ENCODE peak calls at places on chromosomes 12 and 14, in four cellular contexts. Y is thyroid gland, S is left ventricle myocardium inferior, Z is RWPE2. K is an unnamed sample.

GRCh38 chr14:21476526-21476924 is 234 bp downstream of the RAB2B start:
- DNase-seq in Y (peak), S (peak), Z (peak), K (peak)

GRCh38 chr12:77751939-77752338 is 78.8 kb upstream of the NAV3 start:
- DNase-seq in Y (no peak), S (no peak), Z (no peak), K (no peak)

GRCh38 chr14:100106661-100107112 is 41.5 kb downstream of the EVL start:
- DNase-seq in Y (no peak), S (no peak), Z (peak), K (no peak)

GRCh38 chr12:66848967-66849366 is 170.1 kb upstream of the GRIP1 start:
- DNase-seq in Y (no peak), S (no peak), Z (no peak), K (no peak)

GRCh38 chr14:58455593-58456265 is 28.2 kb downstream of the KIAA0586 start:
- DNase-seq in Y (no peak), S (no peak), Z (no peak), K (peak)

GRCh38 chr12:132466241-132467188 is 23.4 kb upstream of the FBRSL1 start:
- DNase-seq in Y (peak), S (no peak), Z (no peak), K (no peak)

GRCh38 chr12:100858658-100859057 is 64.1 kb downstream of the ANO4 start:
- DNase-seq in Y (no peak), S (no peak), Z (no peak), K (no peak)

GRCh38 chr12:104011265-104011664 is 38.7 kb downstream of the GLT8D2 start:
- DNase-seq in Y (no peak), S (no peak), Z (peak), K (peak)

GRCh38 chr14:78157855-78158436 is 12.2 kb upstream of the NRXN3 start:
- DNase-seq in Y (peak), S (no peak), Z (no peak), K (peak)

GRCh38 chr12:2667716-2668440 is 126.9 kb upstream of the FKBP4 start:
- DNase-seq in Y (no peak), S (no peak), Z (no peak), K (no peak)

GRCh38 chr12:45637706-45638105 is 91.8 kb upstream of the ARID2 start:
- DNase-seq in Y (no peak), S (no peak), Z (no peak), K (no peak)

GRCh38 chr12:130850418-130851021 is 11.5 kb upstream of the STX2 start:
- DNase-seq in Y (no peak), S (no peak), Z (no peak), K (no peak)

GRCh38 chr14:88910386-88910785 is 85.9 kb downstream of the TTC8 start:
- DNase-seq in Y (no peak), S (no peak), Z (no peak), K (no peak)

GRCh38 chr12:79897617-79898016 is 37.3 kb downstream of the PPP1R12A start:
- DNase-seq in Y (no peak), S (no peak), Z (no peak), K (peak)

GRCh38 chr12:51820721-51821422 is 27.6 kb downstream of the FIGNL2 start:
- DNase-seq in Y (peak), S (peak), Z (no peak), K (peak)

GRCh38 chr12:59040651-59041050 is 120.3 kb upstream of the LRIG3 start:
- DNase-seq in Y (no peak), S (no peak), Z (no peak), K (peak)

GRCh38 chr14:72883963-72884362 is 9.9 kb downstream of the DPF3 start:
- DNase-seq in Y (peak), S (no peak), Z (no peak), K (no peak)

GRCh38 chr12:107330901-107331431 is 237.6 kb upstream of the CRY1 start:
- DNase-seq in Y (no peak), S (no peak), Z (no peak), K (no peak)

GRCh38 chr12:116441292-116441691 is 117.9 kb upstream of the MAP1LC3B2 start:
- DNase-seq in Y (peak), S (no peak), Z (no peak), K (no peak)

GRCh38 chr12:45130881-45131281 is 80.0 kb upstream of the DBX2 start:
- DNase-seq in Y (peak), S (no peak), Z (no peak), K (peak)

GRCh38 chr12:89453579-89453978 is 71.0 kb downstream of the GALNT4 start:
- DNase-seq in Y (no peak), S (no peak), Z (no peak), K (no peak)

GRCh38 chr14:60094306-60094897 is 2.7 kb downstream of the PCNX4 start:
- DNase-seq in Y (no peak), S (no peak), Z (no peak), K (peak)

DNA sequence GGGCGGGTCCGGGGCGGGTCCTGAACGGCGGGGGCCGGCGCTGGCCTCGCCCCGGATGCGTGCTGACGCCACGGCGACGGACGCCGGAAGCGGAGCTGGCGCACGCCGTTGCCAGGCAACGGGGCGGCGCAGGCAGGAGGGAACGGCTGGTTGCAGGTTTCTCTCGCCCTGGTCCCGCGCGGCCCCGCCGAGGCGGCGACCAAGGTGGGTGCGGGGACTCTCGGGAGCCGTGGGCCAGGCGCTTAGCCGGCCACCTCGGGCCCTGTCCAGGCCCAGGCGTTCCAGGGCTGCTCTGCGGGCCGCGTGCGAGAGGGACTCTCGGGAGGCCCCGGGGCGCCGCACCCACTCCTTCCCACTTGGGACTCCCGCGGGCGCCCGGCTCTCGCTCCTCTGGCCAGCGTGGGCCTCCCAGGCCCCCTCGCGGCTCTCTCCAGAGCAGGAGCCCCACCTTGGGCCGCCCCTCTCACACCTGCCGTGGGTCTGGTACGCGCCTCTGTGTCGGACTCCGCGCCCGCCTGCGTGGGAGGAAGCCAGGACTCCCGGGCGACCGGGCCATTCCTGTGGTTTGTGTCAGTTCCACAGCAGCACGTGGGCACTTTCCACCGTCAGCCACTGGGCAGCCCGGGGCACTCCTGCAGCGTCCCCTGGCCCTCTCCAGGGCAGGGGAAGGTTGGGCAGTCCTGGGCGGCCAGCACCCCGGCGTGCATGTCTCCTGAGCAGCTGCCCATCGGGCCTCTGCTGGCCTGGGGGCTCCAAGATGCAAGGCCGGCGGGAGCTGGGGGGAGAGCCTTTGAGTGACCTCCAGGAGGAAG is at the start of gene CLBA1:
- DNase-seq in Y (peak), S (peak), Z (peak), K (peak)
- H3K27ac ChIP-seq in Y (peak), S (peak), Z (peak), K (peak)

DNA sequence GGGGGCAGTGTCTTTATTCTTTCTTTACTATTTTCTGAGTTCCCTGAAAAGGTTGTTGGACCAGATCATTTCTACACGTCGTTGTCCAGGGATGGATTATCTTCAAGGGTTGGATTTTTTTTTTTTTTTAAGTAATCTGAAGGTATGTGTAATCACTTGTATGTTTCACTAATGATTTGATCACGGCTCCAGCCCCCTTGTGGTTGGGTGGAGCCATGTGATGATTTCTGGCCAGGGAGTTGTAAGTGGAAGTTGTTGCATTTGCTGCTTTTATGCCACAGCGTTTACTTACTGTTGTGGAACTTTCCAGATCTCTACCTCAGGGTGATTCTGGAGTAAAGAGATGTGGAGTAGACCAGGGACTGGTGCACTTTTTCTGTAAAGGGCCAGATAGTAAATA is 390.3 kb downstream of the AACS start:
- DNase-seq in Y (no peak), S (no peak), Z (no peak), K (no peak)
- TF ChIP-seq CTCF in Y (no peak), S (no peak), Z (no peak), K (no peak)

DNA sequence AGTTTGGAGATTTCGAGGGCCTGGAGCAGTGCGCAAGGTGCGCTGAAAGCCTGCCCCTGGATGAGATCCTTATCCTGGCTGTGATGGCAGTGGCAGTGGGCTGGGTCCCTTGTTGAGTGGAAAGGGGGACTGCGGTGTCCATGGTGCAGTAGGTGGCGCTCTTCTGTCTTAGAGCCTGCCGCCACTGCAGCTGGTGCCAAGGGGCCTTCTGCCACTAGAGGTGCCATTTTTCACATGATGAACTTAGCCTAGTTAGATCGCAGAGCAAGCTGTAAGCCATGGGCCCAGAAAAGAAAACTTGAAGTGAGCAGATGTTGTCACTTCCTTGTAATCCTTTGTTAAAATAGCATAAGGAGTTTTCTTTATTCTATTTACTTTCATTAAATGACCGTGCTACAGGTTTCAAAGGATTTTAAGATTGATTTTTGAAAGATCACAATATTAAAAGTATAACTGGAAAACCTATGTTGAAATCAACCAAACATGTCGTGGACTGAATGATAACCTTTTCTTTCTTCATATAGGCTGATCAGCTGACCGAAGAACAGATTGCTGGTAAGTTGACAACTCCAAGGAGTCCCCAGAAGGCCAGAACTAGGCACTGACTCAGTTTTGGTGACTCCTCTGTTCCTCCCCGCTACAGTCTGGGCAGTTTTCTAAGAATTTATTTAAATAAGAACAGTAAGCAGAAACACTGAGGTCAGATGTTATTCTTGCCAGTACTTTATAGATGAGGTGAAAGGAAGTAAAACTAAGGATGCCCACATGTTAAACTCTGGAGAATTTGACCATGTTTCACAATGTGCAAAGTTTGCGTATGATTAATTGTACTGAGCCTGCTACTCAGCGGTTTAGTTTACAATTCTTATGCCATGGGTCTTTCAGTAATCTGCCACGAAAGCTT is 3.0 kb downstream of the CALM1 start:
- DNase-seq in Y (peak), S (peak), Z (peak), K (peak)
- H3K27ac ChIP-seq in Y (peak), S (peak), Z (peak), K (peak)

DNA sequence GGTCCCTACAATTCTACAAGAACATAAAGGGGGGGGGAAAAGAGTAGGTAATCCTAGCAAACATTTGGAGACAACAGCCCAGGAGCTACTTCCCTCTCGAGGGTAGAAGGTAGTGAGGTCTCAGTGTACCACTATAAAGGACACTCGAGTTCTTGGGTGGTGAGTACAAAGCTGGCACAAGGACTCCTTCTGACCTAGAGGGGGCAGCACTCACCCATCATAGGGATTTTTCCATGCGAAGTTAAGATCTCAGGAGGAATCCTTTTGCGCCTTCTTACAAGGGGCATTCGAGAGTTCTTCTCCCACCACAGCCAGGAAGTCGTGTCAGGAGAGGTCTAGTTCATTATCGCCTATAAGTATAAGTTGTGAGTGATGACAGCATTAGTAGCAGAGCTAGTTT is 200.2 kb upstream of the RBM19 start:
- DNase-seq in Y (peak), S (no peak), Z (no peak), K (peak)
- TF ChIP-seq CTCF in Y (peak), S (peak), Z (no peak), K (no peak)

GRCh38 chr14:103206023-103206481 is 82.8 kb downstream of the TNFAIP2 start:
- DNase-seq in Y (peak), S (no peak), Z (peak), K (no peak)
- H3K27ac ChIP-seq in Y (peak), S (peak), Z (no peak), K (peak)

GRCh38 chr14:30908826-30909225 is 34.5 kb downstream of the COCH start:
- DNase-seq in Y (no peak), S (no peak), Z (no peak), K (no peak)

GRCh38 chr14:30907659-30908057 is 33.3 kb downstream of the COCH start:
- DNase-seq in Y (no peak), S (no peak), Z (no peak), K (no peak)

GRCh38 chr14:30906752-30907658 is 32.6 kb downstream of the COCH start:
- DNase-seq in Y (no peak), S (no peak), Z (no peak), K (no peak)

GRCh38 chr14:30903285-30904124 is 29.1 kb downstream of the COCH start:
- DNase-seq in Y (no peak), S (no peak), Z (no peak), K (no peak)
- TF ChIP-seq CTCF in Y (no peak), S (no peak), Z (no peak), K (no peak)

GRCh38 chr12:40325349-40325960 is 100.7 kb downstream of the LRRK2 start:
- DNase-seq in Y (no peak), S (no peak), Z (no peak), K (peak)
- H3K27ac ChIP-seq in Y (no peak), S (no peak), Z (no peak), K (no peak)

K was measured in RWPE1.